ENCODE peak calls at places on chromosomes 12 and 14, in six cellular contexts. T is cardiac fibroblast, J is coronary artery, O is ovary, C is WERI-Rb-1, M is Peyer's patch. Y is an unnamed sample.

GRCh38 chr12:56695327-56696101 is 7.4 kb upstream of the PTGES3 start:
- DNase-seq in T (peak; percentile 27), J (no peak), O (no peak), C (no peak), M (no peak), Y (no peak)

GRCh38 chr12:57625261-57626032 is 7.6 kb downstream of the B4GALNT1 start:
- DNase-seq in T (no peak), J (peak; percentile 55), O (no peak), C (no peak), M (no peak), Y (no peak)

GRCh38 chr14:36748814-36749213 is 87.2 kb downstream of the PAX9 start:
- DNase-seq in T (no peak), J (no peak), O (no peak), C (no peak), M (no peak), Y (no peak)

GRCh38 chr12:5407457-5407856 is 24.5 kb upstream of the NTF3 start:
- DNase-seq in T (no peak), J (no peak), O (no peak), C (no peak), M (no peak), Y (no peak)

GRCh38 chr14:99715266-99716000 is 31.3 kb downstream of the CYP46A1 start:
- DNase-seq in T (no peak), J (no peak), O (no peak), C (no peak), M (no peak), Y (no peak)

GRCh38 chr14:65255583-65256443 is 153.5 kb upstream of the MAX start:
- DNase-seq in T (no peak), J (no peak), O (no peak), C (peak; percentile 32), M (no peak), Y (peak; percentile 40)

GRCh38 chr14:69708586-69709169 is 58.3 kb upstream of the SRSF5 start:
- DNase-seq in T (no peak), J (no peak), O (no peak), C (peak; percentile 90), M (no peak), Y (peak; percentile 51)

GRCh38 chr14:68509188-68509953 is 283.5 kb downstream of the ZFP36L1 start:
- DNase-seq in T (no peak), J (no peak), O (no peak), C (no peak), M (no peak), Y (no peak)

GRCh38 chr14:98404811-98405210 is 867.2 kb downstream of the BCL11B start:
- DNase-seq in T (no peak), J (no peak), O (no peak), C (peak; percentile 9), M (no peak), Y (no peak)

GRCh38 chr12:57729321-57729844 is 9.2 kb downstream of the AGAP2 start:
- DNase-seq in T (no peak), J (no peak), O (no peak), C (no peak), M (no peak), Y (no peak)

GRCh38 chr12:42790761-42791151 is 201.2 kb upstream of the PRICKLE1 start:
- DNase-seq in T (peak; percentile 64), J (no peak), O (no peak), C (no peak), M (no peak), Y (peak; percentile 32)

GRCh38 chr14:43754838-43755237 is 752.2 kb downstream of the FSCB start:
- DNase-seq in T (no peak), J (no peak), O (no peak), C (no peak), M (no peak), Y (no peak)

GRCh38 chr14:55747186-55747585 is 167.2 kb downstream of the KTN1 start:
- DNase-seq in T (no peak), J (no peak), O (no peak), C (no peak), M (no peak), Y (no peak)

GRCh38 chr14:26719514-26719913 is 121.7 kb upstream of the NOVA1 start:
- DNase-seq in T (peak; percentile 77), J (no peak), O (no peak), C (no peak), M (no peak), Y (no peak)

GRCh38 chr12:39503445-39503844 is 60.5 kb upstream of the KIF21A start:
- DNase-seq in T (peak; percentile 86), J (no peak), O (no peak), C (no peak), M (no peak), Y (no peak)

GRCh38 chr12:18259906-18260682 is 1.2 kb upstream of the PIK3C2G start:
- DNase-seq in T (no peak), J (no peak), O (no peak), C (no peak), M (no peak), Y (no peak)

GRCh38 chr12:127787544-127787943 is 479.4 kb upstream of the TMEM132C start:
- DNase-seq in T (no peak), J (no peak), O (no peak), C (no peak), M (no peak), Y (no peak)

GRCh38 chr12:88108021-88108420 is 33.9 kb downstream of the CEP290 start:
- DNase-seq in T (peak; percentile 78), J (no peak), O (no peak), C (no peak), M (no peak), Y (no peak)

GRCh38 chr14:98736701-98737338 is 535.2 kb downstream of the BCL11B start:
- DNase-seq in T (no peak), J (no peak), O (no peak), C (no peak), M (no peak), Y (no peak)

GRCh38 chr12:107660230-107660629 is 25.4 kb upstream of the PWP1 start:
- DNase-seq in T (peak; percentile 53), J (no peak), O (no peak), C (no peak), M (no peak), Y (no peak)

GRCh38 chr14:62118461-62118860 is 356.2 kb downstream of the SNAPC1 start:
- DNase-seq in T (no peak), J (no peak), O (no peak), C (no peak), M (no peak), Y (no peak)

GRCh38 chr14:62118871-62119270 is 356.7 kb downstream of the SNAPC1 start:
- DNase-seq in T (no peak), J (no peak), O (no peak), C (no peak), M (no peak), Y (no peak)

GRCh38 chr14:62117010-62117717 is 354.9 kb downstream of the SNAPC1 start:
- DNase-seq in T (peak; percentile 56), J (no peak), O (no peak), C (peak; percentile 82), M (peak; percentile 77), Y (peak; percentile 91)

DNA sequence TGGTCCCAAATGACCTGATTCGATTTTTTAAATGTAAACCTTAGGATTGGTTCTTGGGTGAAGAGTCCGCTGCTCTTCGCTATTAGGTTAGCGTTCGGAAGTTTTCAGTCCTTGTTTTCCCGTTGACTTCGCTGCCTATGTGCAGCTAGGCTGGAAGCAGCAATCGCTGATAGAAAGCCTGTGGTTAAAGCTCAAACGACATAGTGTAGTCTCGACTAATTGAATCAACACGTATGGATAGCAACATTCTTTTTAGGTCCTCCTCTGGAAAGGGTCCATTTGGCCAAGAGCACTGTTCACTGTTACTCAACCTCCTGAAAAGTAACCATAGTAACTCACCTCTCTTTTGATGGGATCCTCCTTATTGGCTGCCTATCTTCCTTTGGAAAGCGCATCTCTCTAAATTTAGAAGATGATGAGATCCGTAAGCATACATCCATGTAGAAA is 355.5 kb downstream of the SNAPC1 start:
- DNase-seq in T (no peak), J (no peak), O (no peak), C (no peak), M (no peak), Y (no peak)
- H3K4me3 ChIP-seq in T (no peak overlapping the region), J (peak overlapping the region; percentile 60), O (no peak overlapping the region), C (peak overlapping the region; percentile 54), M (peak overlapping the region; percentile 21), Y (peak overlapping the region; percentile 57)

GRCh38 chr12:25366159-25366558 is 115.4 kb upstream of the KRAS start:
- DNase-seq in T (no peak), J (no peak), O (no peak), C (no peak), M (no peak), Y (peak; percentile 33)

GRCh38 chr12:25362646-25363045 is 111.9 kb upstream of the KRAS start:
- DNase-seq in T (no peak), J (no peak), O (no peak), C (no peak), M (no peak), Y (no peak)

GRCh38 chr12:25361511-25361910 is 110.8 kb upstream of the KRAS start:
- DNase-seq in T (no peak), J (no peak), O (no peak), C (no peak), M (no peak), Y (no peak)

GRCh38 chr12:25365340-25365730 is 114.6 kb upstream of the KRAS start:
- DNase-seq in T (no peak), J (no peak), O (no peak), C (no peak), M (no peak), Y (no peak)

GRCh38 chr12:25364529-25365339 is 114.0 kb upstream of the KRAS start:
- DNase-seq in T (no peak), J (no peak), O (no peak), C (no peak), M (no peak), Y (peak; percentile 73)
- H3K4me3 ChIP-seq in T (no peak overlapping the region), J (no peak overlapping the region), O (no peak overlapping the region), C (no peak overlapping the region), M (no peak overlapping the region), Y (no peak overlapping the region)

DNA sequence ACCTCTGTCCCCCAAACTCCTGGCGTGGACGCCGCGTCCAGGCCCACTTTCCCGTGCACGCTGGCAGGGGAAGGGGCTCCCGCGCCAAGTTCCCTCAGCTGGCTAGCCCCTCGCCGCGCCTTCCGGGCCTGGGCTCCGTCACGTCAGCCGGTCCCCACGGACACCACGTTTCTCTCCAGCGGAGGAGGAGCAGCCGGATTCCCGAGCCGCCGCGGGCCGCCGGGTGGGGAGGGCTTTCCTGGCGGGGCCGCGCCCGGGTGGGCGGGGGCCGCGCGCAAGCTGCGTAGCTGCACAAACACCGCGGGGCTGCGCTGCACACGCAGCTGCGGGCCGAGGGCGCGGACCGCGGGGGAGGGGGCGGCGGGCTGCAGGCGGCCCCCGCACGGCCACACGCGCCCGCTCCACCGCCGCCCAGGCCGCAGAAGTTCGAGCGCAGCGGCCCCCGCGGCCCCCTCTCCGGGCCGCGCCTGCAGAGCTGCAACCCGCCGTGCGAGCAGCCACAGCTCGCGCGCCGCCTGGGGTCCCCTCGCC is 45.1 kb upstream of the PNMA1 start:
- DNase-seq in T (peak; percentile 67), J (no peak), O (peak; percentile 72), C (peak; percentile 64), M (no peak), Y (peak; percentile 83)
- H3K4me3 ChIP-seq in T (peak overlapping the region; percentile 78), J (peak overlapping the region; percentile 86), O (peak overlapping the region; percentile 56), C (peak overlapping the region; percentile 72), M (peak overlapping the region; percentile 93), Y (peak overlapping the region; percentile 69)

DNA sequence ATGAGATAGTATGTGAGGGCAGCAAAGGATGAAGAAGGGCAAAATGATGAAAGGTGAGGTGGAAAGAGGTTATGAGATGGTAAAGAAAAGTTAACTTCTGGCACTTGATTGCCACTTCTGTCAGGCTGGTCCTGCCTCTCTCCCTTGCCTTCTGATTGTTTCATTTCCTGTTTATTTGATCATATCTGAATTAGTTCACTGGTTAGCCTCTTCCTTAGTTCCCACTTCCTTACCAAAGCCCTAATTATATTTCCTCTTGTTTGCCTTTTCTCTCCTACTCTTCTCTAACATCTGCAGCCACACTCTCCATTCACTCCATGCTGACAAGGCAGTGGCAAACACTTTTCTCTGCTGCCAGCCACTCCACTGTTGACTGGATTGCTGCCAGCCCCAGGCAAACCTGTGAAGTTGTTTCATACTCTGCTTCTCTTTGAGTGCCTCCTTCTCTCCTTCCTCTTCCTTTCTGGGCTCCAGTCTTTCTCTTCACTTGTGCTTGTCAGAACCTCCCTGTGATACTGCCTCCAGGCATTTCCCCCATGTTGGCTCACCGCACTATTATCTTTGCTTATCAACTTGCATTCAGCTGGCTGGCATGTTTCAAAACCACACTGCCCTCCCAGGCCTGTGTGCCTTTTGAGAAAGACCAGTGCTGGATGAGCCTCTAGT is 8.1 kb downstream of the PNP start:
- DNase-seq in T (peak; percentile 51), J (no peak), O (no peak), C (no peak), M (peak; percentile 37), Y (peak; percentile 65)
- H3K4me3 ChIP-seq in T (no peak overlapping the region), J (no peak overlapping the region), O (no peak overlapping the region), C (no peak overlapping the region), M (no peak overlapping the region), Y (no peak overlapping the region)

Y was measured in SK-N-SH.